ENCODE peak calls at places on chromosomes 16 and 17, in six cellular contexts. Q is IMR-90, T is mesendoderm, E is mesenchymal stem cell, L is neuronal stem cell, V is H9. C is an unnamed sample. For H3K4me1, the result is how much of the 10 kb centered on the place peaks cover.

GRCh38 chr17:67689534-67690177 is 28.1 kb upstream of the NOL11 start:
- DNase-seq in Q (peak), T (peak), E (peak), L (peak), V (no peak), C (no peak)

GRCh38 chr17:4364622-4365041 is 1.8 kb downstream of the UBE2G1 start:
- DNase-seq in Q (no peak), T (no peak), E (no peak), L (no peak), V (no peak), C (no peak)

GRCh38 chr17:14156689-14157088 is 80.0 kb downstream of the CDRT15 start:
- DNase-seq in Q (peak), T (no peak), E (peak), L (no peak), V (no peak), C (no peak)

GRCh38 chr17:65553646-65554567 is 7.5 kb downstream of the AXIN2 start:
- DNase-seq in Q (peak), T (no peak), E (no peak), L (no peak), V (no peak), C (no peak)

GRCh38 chr17:7294614-7295153 is at the start of gene YBX2:
- DNase-seq in Q (peak), T (peak), E (peak), L (no peak), V (peak), C (no peak)

GRCh38 chr16:27816561-27816960 is 247.0 kb downstream of the GSG1L start:
- DNase-seq in Q (no peak), T (no peak), E (no peak), L (no peak), V (no peak), C (no peak)

GRCh38 chr17:60256174-60256573 is 106.4 kb downstream of the CA4 start:
- DNase-seq in Q (peak), T (no peak), E (no peak), L (no peak), V (no peak), C (no peak)

GRCh38 chr16:77169650-77170236 is 21.2 kb upstream of the MON1B start:
- DNase-seq in Q (peak), T (peak), E (peak), L (peak), V (peak), C (peak)

GRCh38 chr16:80080287-80080851 is 460.4 kb upstream of the DYNLRB2 start:
- DNase-seq in Q (no peak), T (no peak), E (no peak), L (no peak), V (no peak), C (no peak)

GRCh38 chr16:78264642-78265041 is 165.2 kb downstream of the WWOX start:
- DNase-seq in Q (no peak), T (no peak), E (no peak), L (no peak), V (no peak), C (no peak)

GRCh38 chr17:8122391-8122922 is 1.4 kb downstream of the HES7 start:
- DNase-seq in Q (peak), T (peak), E (peak), L (no peak), V (peak), C (peak)

GRCh38 chr17:2395258-2396170 is 5.3 kb downstream of the MNT start:
- DNase-seq in Q (peak), T (peak), E (peak), L (no peak), V (peak), C (no peak)

GRCh38 chr17:12964840-12965239 is 53.0 kb downstream of the ELAC2 start:
- DNase-seq in Q (no peak), T (no peak), E (no peak), L (no peak), V (no peak), C (no peak)

GRCh38 chr17:58336456-58337094 is 8.0 kb upstream of the TSPOAP1 start:
- DNase-seq in Q (peak), T (no peak), E (no peak), L (no peak), V (peak), C (no peak)

GRCh38 chr16:85536073-85536410 is 77.1 kb upstream of the GSE1 start:
- DNase-seq in Q (no peak), T (no peak), E (no peak), L (no peak), V (no peak), C (no peak)

GRCh38 chr16:74020086-74020670 is 276.4 kb upstream of the PSMD7 start:
- DNase-seq in Q (no peak), T (no peak), E (no peak), L (peak), V (no peak), C (no peak)

GRCh38 chr17:8250101-8250500 is 1.0 kb downstream of the PFAS start:
- DNase-seq in Q (no peak), T (no peak), E (no peak), L (no peak), V (no peak), C (no peak)

GRCh38 chr16:85623250-85623649 is 10.1 kb downstream of the GSE1 start:
- DNase-seq in Q (no peak), T (no peak), E (no peak), L (no peak), V (no peak), C (no peak)

GRCh38 chr16:85416267-85417109 is 196.6 kb upstream of the GSE1 start:
- DNase-seq in Q (peak), T (peak), E (no peak), L (no peak), V (peak), C (no peak)

GRCh38 chr16:89174055-89174827 is 2.7 kb downstream of the CDH15 start:
- DNase-seq in Q (no peak), T (no peak), E (no peak), L (no peak), V (peak), C (peak)

GRCh38 chr17:75847595-75848522 is 3.7 kb upstream of the UNC13D start:
- DNase-seq in Q (no peak), T (no peak), E (no peak), L (no peak), V (no peak), C (no peak)

GRCh38 chr17:38579934-38580333 is 25.8 kb downstream of the SRCIN1 start:
- DNase-seq in Q (peak), T (peak), E (peak), L (no peak), V (peak), C (peak)

GRCh38 chr16:57694556-57695377 is at the start of gene DRC7:
- DNase-seq in Q (peak), T (peak), E (peak), L (peak), V (peak), C (peak)

GRCh38 chr16:79601092-79601977 is 798 bp upstream of the MAF start:
- DNase-seq in Q (no peak), T (peak), E (peak), L (peak), V (peak), C (no peak)

GRCh38 chr16:49592507-49593422 is 219.2 kb downstream of the C16orf78 start:
- DNase-seq in Q (peak), T (peak), E (peak), L (peak), V (peak), C (peak)

GRCh38 chr16:21563676-21564075 is 35.7 kb upstream of the METTL9 start:
- DNase-seq in Q (no peak), T (no peak), E (no peak), L (no peak), V (no peak), C (no peak)

GRCh38 chr16:50666658-50667496 is 14.2 kb downstream of the SNX20 start:
- DNase-seq in Q (no peak), T (no peak), E (no peak), L (no peak), V (peak), C (no peak)

GRCh38 chr16:27421961-27422740 is 20.2 kb downstream of the IL21R start:
- DNase-seq in Q (no peak), T (no peak), E (no peak), L (no peak), V (no peak), C (no peak)

GRCh38 chr17:4319221-4319620 is 47.3 kb downstream of the UBE2G1 start:
- DNase-seq in Q (no peak), T (no peak), E (no peak), L (no peak), V (no peak), C (no peak)

GRCh38 chr17:32960815-32961214 is 30.8 kb upstream of the SPACA3 start:
- DNase-seq in Q (no peak), T (peak), E (no peak), L (no peak), V (no peak), C (no peak)

GRCh38 chr17:20066253-20066652 is 57.1 kb downstream of the SPECC1 start:
- DNase-seq in Q (peak), T (no peak), E (no peak), L (no peak), V (no peak), C (no peak)

GRCh38 chr16:67298277-67298676 is 18.9 kb downstream of the PLEKHG4 start:
- DNase-seq in Q (no peak), T (no peak), E (no peak), L (no peak), V (no peak), C (no peak)

GRCh38 chr17:82201498-82201910 is 11.1 kb downstream of the CCDC57 start:
- DNase-seq in Q (no peak), T (no peak), E (no peak), L (no peak), V (no peak), C (no peak)

GRCh38 chr16:72992142-72992601 is 55.8 kb downstream of the ZFHX3 start:
- DNase-seq in Q (no peak), T (peak), E (peak), L (peak), V (peak), C (no peak)

GRCh38 chr17:33140413-33141099 is 148.9 kb downstream of the SPACA3 start:
- DNase-seq in Q (no peak), T (no peak), E (no peak), L (no peak), V (no peak), C (no peak)

GRCh38 chr16:86581458-86581857 is 3.1 kb downstream of the FOXL1 start:
- DNase-seq in Q (peak), T (no peak), E (peak), L (no peak), V (no peak), C (no peak)

GRCh38 chr16:85870159-85870558 is 28.8 kb upstream of the IRF8 start:
- DNase-seq in Q (no peak), T (peak), E (no peak), L (no peak), V (peak), C (no peak)

GRCh38 chr17:80225230-80225629 is 5.0 kb downstream of the SLC26A11 start:
- DNase-seq in Q (no peak), T (peak), E (no peak), L (no peak), V (peak), C (no peak)
- H3K4me1 ChIP-seq in Q (under half), T (under half), E (under half), L (under half), V (under half), C (under half)

GRCh38 chr16:19809121-19809635 is 75.5 kb downstream of the GPRC5B start:
- DNase-seq in Q (peak), T (peak), E (peak), L (no peak), V (no peak), C (no peak)

GRCh38 chr16:19810817-19811731 is 73.6 kb downstream of the GPRC5B start:
- DNase-seq in Q (peak), T (no peak), E (peak), L (no peak), V (no peak), C (no peak)

GRCh38 chr16:19809693-19810092 is 75.0 kb downstream of the GPRC5B start:
- DNase-seq in Q (no peak), T (no peak), E (no peak), L (no peak), V (no peak), C (no peak)

GRCh38 chr16:19815418-19815817 is 69.2 kb downstream of the GPRC5B start:
- DNase-seq in Q (no peak), T (no peak), E (no peak), L (no peak), V (no peak), C (no peak)

DNA sequence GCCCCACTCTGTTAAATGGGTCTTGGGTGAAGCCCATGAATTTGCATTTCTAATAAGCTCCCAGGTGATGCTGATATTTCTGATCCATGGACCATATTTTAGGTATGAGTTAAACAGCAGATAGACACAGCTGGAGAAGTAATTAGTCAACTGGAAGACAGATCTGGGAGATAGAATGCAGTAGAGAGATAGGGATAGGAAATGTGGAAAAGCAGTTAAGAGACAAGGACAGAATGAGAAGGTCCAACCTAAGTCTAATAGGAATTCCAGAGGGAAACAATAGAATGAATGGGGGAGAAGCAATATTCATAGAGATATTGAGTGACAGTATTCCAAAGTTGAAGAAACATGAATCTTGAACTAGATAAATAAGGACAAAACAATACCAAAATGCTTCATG is 71.7 kb downstream of the GPRC5B start:
- DNase-seq in Q (no peak), T (no peak), E (no peak), L (no peak), V (no peak), C (no peak)
- H3K18ac ChIP-seq in Q (no peak), T (no peak), E (no peak), L (no peak), V (no peak), C (no peak)

DNA sequence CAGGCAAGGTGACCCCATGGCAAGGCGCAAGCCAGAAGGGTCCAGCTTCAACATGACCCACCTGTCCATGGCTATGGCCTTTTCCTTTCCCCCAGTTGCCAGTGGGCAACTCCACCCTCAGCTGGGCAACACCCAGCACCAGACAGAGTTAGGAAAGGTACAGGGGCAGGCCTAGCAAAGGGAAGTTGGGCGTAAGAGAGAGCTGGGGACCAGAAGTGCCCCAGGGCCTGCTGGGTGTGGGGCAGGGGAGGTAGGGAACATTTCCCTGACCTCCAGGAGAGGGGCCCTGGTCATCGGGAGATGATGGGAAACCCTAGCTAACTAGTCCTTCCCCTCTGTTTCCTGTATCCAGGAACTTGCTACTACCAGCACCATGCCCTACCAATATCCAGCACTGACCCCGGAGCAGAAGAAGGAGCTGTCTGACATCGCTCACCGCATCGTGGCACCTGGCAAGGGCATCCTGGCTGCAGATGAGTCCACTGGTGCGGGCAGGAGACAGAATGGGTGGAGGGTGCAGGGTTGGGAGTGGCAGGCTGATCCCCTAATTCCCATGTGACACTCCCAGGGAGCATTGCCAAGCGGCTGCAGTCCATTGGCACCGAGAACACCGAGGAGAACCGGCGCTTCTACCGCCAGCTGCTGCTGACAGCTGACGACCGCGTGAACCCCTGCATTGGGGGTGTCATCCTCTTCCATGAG is 1.5 kb downstream of the ALDOA start:
- DNase-seq in Q (no peak), T (no peak), E (no peak), L (no peak), V (no peak), C (no peak)
- H3K4me1 ChIP-seq in Q (under half), T (under half), E (under half), L (under half), V (under half), C (under half)

GRCh38 chr16:66189951-66190350 is 176.5 kb upstream of the CDH5 start:
- DNase-seq in Q (peak), T (no peak), E (peak), L (no peak), V (no peak), C (no peak)
- H3K18ac ChIP-seq in Q (peak), T (no peak), E (no peak), L (no peak), V (no peak), C (no peak)

GRCh38 chr17:77441130-77441920 is 300.6 kb downstream of the SEC14L1 start:
- DNase-seq in Q (no peak), T (no peak), E (no peak), L (no peak), V (no peak), C (no peak)

GRCh38 chr17:77438241-77439204 is 297.8 kb downstream of the SEC14L1 start:
- DNase-seq in Q (no peak), T (no peak), E (no peak), L (no peak), V (no peak), C (no peak)

GRCh38 chr17:77437747-77438146 is 297.0 kb downstream of the SEC14L1 start:
- DNase-seq in Q (no peak), T (no peak), E (no peak), L (no peak), V (no peak), C (no peak)

GRCh38 chr17:77440571-77440981 is 299.8 kb downstream of the SEC14L1 start:
- DNase-seq in Q (no peak), T (no peak), E (no peak), L (no peak), V (no peak), C (no peak)

DNA sequence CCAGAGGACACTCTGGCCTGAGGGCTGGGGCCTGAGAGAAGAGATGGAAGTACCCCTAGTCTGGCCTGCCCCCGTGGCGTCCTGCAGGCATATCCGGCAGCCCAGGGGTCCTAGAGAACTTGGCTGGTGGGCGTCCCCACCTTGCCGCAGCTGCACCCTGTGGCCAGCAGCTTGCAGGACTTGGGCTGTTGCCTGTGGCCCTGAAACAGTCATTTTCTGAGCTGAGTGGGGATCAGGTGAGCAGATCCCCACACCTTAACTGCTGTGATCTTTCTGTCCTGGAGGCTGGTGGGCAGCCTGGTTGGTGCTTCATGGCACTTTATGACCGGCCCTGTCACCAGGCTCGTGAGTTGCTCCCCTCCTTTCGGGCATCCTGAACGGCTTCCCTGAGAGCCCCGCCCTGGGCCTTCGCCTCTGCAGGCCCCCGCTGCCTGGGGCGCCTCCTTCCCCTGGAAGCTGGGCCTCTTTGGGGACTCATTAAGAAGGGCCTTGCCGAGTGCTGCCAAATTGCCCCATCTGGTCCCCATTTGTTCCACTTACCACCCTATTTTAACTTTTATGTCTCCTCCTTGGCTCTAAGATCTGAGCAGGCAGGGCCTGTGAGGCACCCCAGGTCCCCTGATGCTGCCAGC is 298.7 kb downstream of the SEC14L1 start:
- DNase-seq in Q (no peak), T (no peak), E (no peak), L (no peak), V (no peak), C (no peak)
- H3K4me1 ChIP-seq in Q (under half), T (under half), E (half or more), L (under half), V (under half), C (under half)

C was measured in H1.